ENCODE peak calls at places on chromosomes 7 and 10, in nine cellular contexts. C is COR-L47; P is Right ventricle myocardium superior; S is progenitor cell of endocrine pancreas; T is left cardiac atrium; J is activated CD4-positive, alpha-beta T cell treated with anti-CD3 and anti-CD28 coated beads, Interleukin-2, amount 50 U/mL, for 48 hours; Z is WTC11; E is CD8-positive, alpha-beta T cell; K is fibroblast of mammary gland. L is an unnamed sample.

GRCh38 chr10:17146888-17147287 is 17.3 kb upstream of the CUBN start:
- DNase-seq in K (no peak), P (no peak), Z (no peak), S (no peak), J (no peak), E (no peak), T (no peak), C (no peak), L (no peak)

GRCh38 chr7:125511310-125511709 is 581.7 kb upstream of the POT1 start:
- DNase-seq in T (no peak), K (no peak), J (no peak), E (no peak), S (no peak), C (no peak), Z (no peak), P (no peak), L (no peak)

GRCh38 chr7:138008588-138009349 is 6.9 kb upstream of the CREB3L2 start:
- DNase-seq in J (no peak), K (peak), Z (no peak), P (no peak), S (no peak), C (peak), T (no peak), E (no peak), L (peak)

GRCh38 chr7:120053390-120053961 is 219.5 kb upstream of the KCND2 start:
- DNase-seq in K (peak), J (no peak), T (no peak), P (no peak), C (no peak), E (no peak), Z (no peak), S (no peak), L (no peak)

GRCh38 chr7:103150192-103150591 is 1.3 kb upstream of the NAPEPLD start:
- DNase-seq in K (no peak), T (no peak), E (no peak), P (no peak), J (no peak), S (no peak), Z (no peak), C (no peak), L (no peak)

GRCh38 chr7:113873554-113874151 is 45.2 kb downstream of the PPP1R3A start:
- DNase-seq in S (no peak), Z (no peak), K (no peak), J (no peak), E (no peak), T (no peak), C (no peak), P (no peak), L (no peak)

GRCh38 chr7:29282819-29283414 is 88.3 kb downstream of the CHN2 start:
- DNase-seq in Z (no peak), K (no peak), C (no peak), E (no peak), S (no peak), J (no peak), T (no peak), P (no peak), L (no peak)

GRCh38 chr10:78455873-78456272 is 422.2 kb downstream of the RPS24 start:
- DNase-seq in C (no peak), E (no peak), P (no peak), K (no peak), J (no peak), T (no peak), Z (no peak), S (no peak), L (no peak)

GRCh38 chr10:20334559-20334958 is 518.3 kb downstream of the PLXDC2 start:
- DNase-seq in K (no peak), T (no peak), J (no peak), S (no peak), Z (no peak), P (no peak), C (no peak), E (no peak), L (no peak)

GRCh38 chr7:27520828-27521790 is 141.6 kb downstream of the HIBADH start:
- DNase-seq in E (no peak), K (peak), J (no peak), C (no peak), S (no peak), P (peak), T (peak), Z (no peak), L (no peak)

GRCh38 chr10:90222939-90223338 is 521.5 kb downstream of the KIF20B start:
- DNase-seq in K (no peak), E (no peak), T (no peak), C (no peak), S (no peak), P (no peak), J (no peak), Z (no peak), L (no peak)

GRCh38 chr7:128844777-128845311 is 14.6 kb downstream of the FLNC start:
- DNase-seq in T (no peak), J (no peak), E (no peak), S (no peak), Z (no peak), K (no peak), C (no peak), P (peak), L (no peak)

GRCh38 chr7:37920305-37920618 is 178 bp upstream of the EPDR1 start:
- DNase-seq in E (no peak), Z (no peak), C (no peak), J (no peak), P (no peak), T (no peak), S (no peak), K (no peak), L (no peak)

GRCh38 chr7:106736508-106737201 is 75.7 kb upstream of the CCDC71L start:
- DNase-seq in J (peak), P (no peak), T (peak), K (peak), Z (peak), C (peak), E (no peak), S (peak), L (peak)

GRCh38 chr10:19730848-19731247 is 85.4 kb upstream of the PLXDC2 start:
- DNase-seq in E (no peak), T (no peak), C (no peak), K (peak), S (no peak), Z (no peak), P (no peak), J (no peak), L (no peak)

GRCh38 chr7:126447984-126448383 is 804.8 kb downstream of the GRM8 start:
- DNase-seq in S (no peak), J (no peak), T (no peak), Z (no peak), P (no peak), K (no peak), C (no peak), E (no peak), L (no peak)

GRCh38 chr7:490461-491291 is 29.0 kb downstream of the PDGFA start:
- DNase-seq in J (no peak), T (no peak), E (no peak), K (no peak), S (no peak), P (peak), C (no peak), Z (no peak), L (no peak)

GRCh38 chr7:2754086-2754485 is 66.1 kb downstream of the AMZ1 start:
- DNase-seq in J (no peak), E (no peak), Z (no peak), S (no peak), T (no peak), P (no peak), K (no peak), C (no peak), L (no peak)

GRCh38 chr7:7565746-7566650 is 686 bp upstream of the MIOS start:
- DNase-seq in E (no peak), K (no peak), Z (no peak), S (no peak), T (no peak), C (no peak), P (no peak), J (no peak), L (peak)

GRCh38 chr7:91242097-91242846 is 22.0 kb upstream of the FZD1 start:
- DNase-seq in P (no peak), E (no peak), Z (no peak), C (no peak), J (no peak), S (no peak), T (no peak), K (peak), L (no peak)

L was measured in iPS-NIHi11.